ENCODE peak calls at places on chromosome 11, in four cellular contexts. M is ACHN; W is activated CD8-positive, alpha-beta memory T cell treated with anti-CD3 and anti-CD28 coated beads, Interleukin-2, amount 50 U/mL, for 48 hours; X is substantia nigra. T is an unnamed sample.

GRCh38 chr11:34433899-34434298 is 4.8 kb upstream of the CAT start:
- DNase-seq in X (no peak), W (no peak), M (no peak), T (no peak)

GRCh38 chr11:69828276-69828970 is 9.2 kb upstream of the FGF3 start:
- DNase-seq in X (no peak), M (no peak), W (no peak), T (peak)

GRCh38 chr11:94567181-94567670 is at the start of gene PIWIL4:
- DNase-seq in M (no peak), W (no peak), X (no peak), T (no peak)

GRCh38 chr11:104053743-104054142 is 17.3 kb downstream of the DDI1 start:
- DNase-seq in M (no peak), X (no peak), W (no peak), T (no peak)

GRCh38 chr11:68889948-68890446 is 13.6 kb downstream of the MRPL21 start:
- DNase-seq in X (no peak), W (no peak), M (no peak), T (no peak)

GRCh38 chr11:131666617-131667016 is 296.2 kb downstream of the NTM start:
- DNase-seq in M (no peak), W (peak), X (no peak), T (no peak)

GRCh38 chr11:134333312-134333711 is 1.5 kb downstream of the GLB1L2 start:
- DNase-seq in M (no peak), W (no peak), X (no peak), T (no peak)

GRCh38 chr11:15170698-15171097 is 56.0 kb downstream of the INSC start:
- DNase-seq in W (no peak), M (no peak), X (no peak), T (no peak)

GRCh38 chr11:96338910-96339703 is 3.9 kb downstream of the MAML2 start:
- DNase-seq in X (peak), W (peak), M (peak), T (peak)

GRCh38 chr11:489610-490185 is 17.3 kb downstream of the RNH1 start:
- DNase-seq in W (no peak), M (no peak), X (no peak), T (no peak)

GRCh38 chr11:110296226-110297081 is at the start of gene RDX:
- DNase-seq in M (peak), W (peak), X (peak), T (peak)

GRCh38 chr11:111064118-111064517 is 181.4 kb upstream of the POU2AF2 start:
- DNase-seq in X (no peak), M (no peak), W (no peak), T (no peak)

GRCh38 chr11:83194284-83195175 is 1.0 kb downstream of the ANKRD42 start:
- DNase-seq in X (peak), W (peak), M (peak), T (peak)

GRCh38 chr11:92249156-92249753 is 24.6 kb downstream of the FAT3 start:
- DNase-seq in M (no peak), X (no peak), W (no peak), T (no peak)

GRCh38 chr11:116686891-116687290 is 85.9 kb downstream of the BUD13 start:
- DNase-seq in M (no peak), X (no peak), W (no peak), T (no peak)

GRCh38 chr11:63020671-63021255 is 5.1 kb upstream of the SLC22A8 start:
- DNase-seq in X (peak), W (peak), M (no peak), T (no peak)

T was measured in upper lobe of right lung.